ENCODE peak calls at places on chromosomes 2 and 18, in five cellular contexts. M is IMR-90, H is K562, C is HepG2, O is GM12878. F is an unnamed sample.

GRCh38 chr2:170715062-170715931 is at the start of gene SP5:
- DNase-seq in M (peak), H (peak), C (peak), O (no peak), F (peak)

GRCh38 chr18:12254137-12254819 is at the start of gene CIDEA:
- DNase-seq in M (no peak), H (peak), C (no peak), O (no peak), F (no peak)

GRCh38 chr18:63553117-63553516 is 10.9 kb downstream of the SERPINB12 start:
- DNase-seq in M (peak), H (no peak), C (no peak), O (no peak), F (peak)

GRCh38 chr2:152304845-152305244 is 30.1 kb upstream of the FMNL2 start:
- DNase-seq in M (no peak), H (no peak), C (no peak), O (no peak), F (no peak)

GRCh38 chr2:135745545-135745944 is 3.9 kb downstream of the UBXN4 start:
- DNase-seq in M (peak), H (no peak), C (no peak), O (no peak), F (no peak)

GRCh38 chr2:238339395-238339780 is 19.1 kb downstream of the TRAF3IP1 start:
- DNase-seq in M (no peak), H (no peak), C (no peak), O (no peak), F (no peak)

GRCh38 chr2:213187833-213188532 is 36.6 kb upstream of the IKZF2 start:
- DNase-seq in M (peak), H (no peak), C (peak), O (no peak), F (peak)

GRCh38 chr2:101300164-101300563 is 8.3 kb downstream of the RNF149 start:
- DNase-seq in M (no peak), H (no peak), C (no peak), O (no peak), F (no peak)

GRCh38 chr2:147888665-147889064 is 43.8 kb downstream of the ACVR2A start:
- DNase-seq in M (no peak), H (no peak), C (no peak), O (peak), F (no peak)

GRCh38 chr18:75141734-75142133 is 67.2 kb downstream of the PTGR3 start:
- DNase-seq in M (no peak), H (no peak), C (no peak), O (no peak), F (no peak)

GRCh38 chr2:231364961-231365810 is 30.3 kb upstream of the B3GNT7 start:
- DNase-seq in M (peak), H (peak), C (peak), O (no peak), F (peak)

GRCh38 chr18:31275722-31276463 is 42.1 kb upstream of the DSG1 start:
- DNase-seq in M (no peak), H (no peak), C (no peak), O (no peak), F (peak)

GRCh38 chr2:224221455-224221913 is 180.4 kb downstream of the FAM124B start:
- DNase-seq in M (peak), H (no peak), C (no peak), O (no peak), F (peak)

GRCh38 chr2:202566286-202566685 is 68.5 kb upstream of the FAM117B start:
- DNase-seq in M (no peak), H (no peak), C (no peak), O (no peak), F (no peak)

GRCh38 chr2:17646096-17646554 is 105.6 kb downstream of the VSNL1 start:
- DNase-seq in M (peak), H (peak), C (peak), O (peak), F (peak)

GRCh38 chr2:62158444-62159121 is 37.3 kb upstream of the B3GNT2 start:
- DNase-seq in M (no peak), H (no peak), C (no peak), O (no peak), F (no peak)

GRCh38 chr2:26521054-26521912 is 43.4 kb upstream of the OTOF start:
- DNase-seq in M (no peak), H (peak), C (peak), O (no peak), F (peak)

DNA sequence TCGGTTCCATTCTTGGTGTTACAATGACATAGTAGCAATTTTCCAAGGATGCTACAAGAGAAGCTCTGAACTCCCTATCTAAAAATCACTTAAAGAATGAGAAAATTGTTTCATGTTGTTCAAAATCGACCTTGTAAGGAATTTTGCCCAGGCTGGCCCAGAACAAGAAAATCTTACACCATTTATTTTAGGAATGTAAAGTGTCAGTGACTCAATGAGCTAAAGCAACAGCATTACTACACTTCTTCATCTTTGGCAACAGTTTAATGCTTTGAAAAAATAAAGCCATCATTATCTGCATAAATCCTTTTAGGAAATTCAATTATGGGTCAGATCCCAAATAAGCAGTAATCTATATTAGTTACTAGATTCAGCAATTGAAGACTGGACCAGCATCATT is 38.6 kb downstream of the SLC25A12 start:
- DNase-seq in M (peak), H (no peak), C (no peak), O (no peak), F (no peak)
- TF ChIP-seq RFX5 in M (no peak), H (no peak), C (no peak), O (no peak), F (no peak)

GRCh38 chr2:186687774-186688173 is 6.1 kb upstream of the FAM171B start:
- DNase-seq in M (peak), H (no peak), C (no peak), O (no peak), F (no peak)
- TF ChIP-seq RFX5 in M (no peak), H (no peak), C (no peak), O (no peak), F (no peak)

GRCh38 chr2:113822087-113822805 is 65.8 kb upstream of the SLC35F5 start:
- DNase-seq in M (peak), H (no peak), C (no peak), O (no peak), F (no peak)

GRCh38 chr2:113823729-113824595 is 65.9 kb upstream of the ACTR3 start:
- DNase-seq in M (no peak), H (no peak), C (no peak), O (no peak), F (no peak)

GRCh38 chr2:113818382-113818951 is 62.0 kb upstream of the SLC35F5 start:
- DNase-seq in M (peak), H (peak), C (peak), O (no peak), F (peak)
- TF ChIP-seq RFX5 in M (no peak), H (no peak), C (no peak), O (no peak), F (no peak)

GRCh38 chr2:109059474-109060165 is 69.4 kb upstream of the SH3RF3 start:
- DNase-seq in M (no peak), H (no peak), C (no peak), O (no peak), F (no peak)

GRCh38 chr2:109060496-109060895 is 68.5 kb upstream of the SH3RF3 start:
- DNase-seq in M (no peak), H (no peak), C (no peak), O (no peak), F (no peak)

GRCh38 chr2:109063326-109063670 is 65.7 kb upstream of the SH3RF3 start:
- DNase-seq in M (no peak), H (no peak), C (no peak), O (no peak), F (no peak)

GRCh38 chr2:109062558-109063325 is 66.3 kb upstream of the SH3RF3 start:
- DNase-seq in M (no peak), H (no peak), C (no peak), O (no peak), F (no peak)

GRCh38 chr2:109061736-109062557 is 67.1 kb upstream of the SH3RF3 start:
- DNase-seq in M (no peak), H (no peak), C (no peak), O (no peak), F (no peak)
- TF ChIP-seq RFX5 in M (no peak), H (no peak), C (no peak), O (no peak), F (no peak)

GRCh38 chr2:45763797-45764196 is 112.3 kb downstream of the PRKCE start:
- DNase-seq in M (no peak), H (no peak), C (no peak), O (no peak), F (no peak)

GRCh38 chr2:45765847-45766254 is 114.4 kb downstream of the PRKCE start:
- DNase-seq in M (peak), H (no peak), C (no peak), O (no peak), F (no peak)

GRCh38 chr2:45761660-45762059 is 110.2 kb downstream of the PRKCE start:
- DNase-seq in M (no peak), H (no peak), C (no peak), O (no peak), F (no peak)

GRCh38 chr2:45763256-45763655 is 111.8 kb downstream of the PRKCE start:
- DNase-seq in M (peak), H (no peak), C (no peak), O (no peak), F (no peak)

DNA sequence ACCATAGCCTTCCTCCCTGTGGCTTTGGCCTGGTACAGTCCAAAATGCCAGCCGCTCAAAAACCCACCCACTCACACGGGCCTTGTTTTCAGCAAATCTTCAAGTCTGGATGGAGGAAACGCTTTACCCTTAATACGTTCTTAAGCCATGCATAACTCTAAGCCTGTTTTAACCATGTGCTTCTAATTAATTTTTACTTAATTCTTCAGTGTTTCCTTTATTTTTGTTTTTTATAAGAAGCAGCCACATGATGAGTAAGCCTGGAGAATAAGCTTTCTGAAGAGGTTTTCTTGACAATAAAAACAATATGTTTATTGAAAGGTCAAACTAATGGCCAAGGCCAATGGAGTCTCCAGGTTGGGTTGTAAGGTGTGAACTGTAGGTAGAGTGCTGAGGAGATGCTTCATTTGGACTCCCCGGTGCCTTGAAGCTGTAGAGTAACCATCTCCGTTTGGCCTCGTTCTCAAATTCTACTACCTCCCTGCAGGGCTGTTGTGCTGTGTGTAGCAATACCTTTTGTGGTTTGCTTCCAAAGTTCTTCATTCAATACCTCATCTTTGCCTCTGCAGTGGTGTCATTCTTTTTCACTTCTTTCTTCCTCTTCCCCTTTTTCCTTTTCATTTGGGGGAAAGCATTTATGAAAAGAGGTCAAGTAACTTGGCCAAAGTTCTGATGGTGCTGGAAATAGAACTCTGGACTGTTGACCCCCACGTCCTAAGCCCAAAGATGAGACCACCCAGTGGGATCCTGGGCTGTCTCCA is 113.7 kb downstream of the PRKCE start:
- DNase-seq in M (no peak), H (no peak), C (no peak), O (no peak), F (no peak)
- TF ChIP-seq RFX5 in M (no peak), H (no peak), C (no peak), O (no peak), F (no peak)

GRCh38 chr2:96167407-96168013 is 22.3 kb upstream of the DUSP2 start:
- DNase-seq in M (no peak), H (no peak), C (no peak), O (no peak), F (no peak)

GRCh38 chr2:96161785-96162367 is 16.6 kb upstream of the DUSP2 start:
- DNase-seq in M (no peak), H (no peak), C (no peak), O (peak), F (no peak)

GRCh38 chr2:96163415-96163767 is 18.2 kb upstream of the DUSP2 start:
- DNase-seq in M (no peak), H (no peak), C (no peak), O (no peak), F (no peak)

GRCh38 chr2:96164459-96165184 is 19.4 kb upstream of the DUSP2 start:
- DNase-seq in M (no peak), H (no peak), C (no peak), O (peak), F (no peak)

GRCh38 chr2:96163768-96164429 is 18.7 kb upstream of the DUSP2 start:
- DNase-seq in M (no peak), H (no peak), C (no peak), O (peak), F (no peak)
- TF ChIP-seq RFX5 in M (no peak), H (no peak), C (no peak), O (peak), F (no peak)

DNA sequence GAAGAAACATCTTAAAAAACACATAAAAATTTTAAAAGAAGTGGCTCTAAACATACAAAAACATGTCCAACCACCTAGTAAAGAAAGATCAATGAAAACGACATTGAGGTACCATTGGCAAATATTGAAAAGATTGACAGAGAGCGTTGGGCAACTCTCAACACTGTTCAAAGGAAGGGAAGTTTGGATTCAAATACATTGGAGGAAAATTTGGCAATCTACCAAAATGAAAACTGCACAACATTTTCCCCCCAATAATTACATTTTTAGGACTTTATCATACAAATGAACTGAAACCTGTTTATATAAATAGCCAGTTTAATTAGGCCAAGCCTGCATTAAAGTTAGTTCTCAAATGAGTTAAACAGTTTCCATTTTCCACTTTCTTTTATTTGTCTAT is 758.9 kb downstream of the NRXN1 start:
- DNase-seq in M (no peak), H (no peak), C (no peak), O (no peak), F (no peak)
- TF ChIP-seq RFX5 in M (no peak), H (no peak), C (no peak), O (no peak), F (no peak)

GRCh38 chr2:174350593-174351181 is 15.9 kb downstream of the SP9 start:
- DNase-seq in M (no peak), H (no peak), C (no peak), O (no peak), F (no peak)

GRCh38 chr2:174350018-174350417 is 15.3 kb downstream of the SP9 start:
- DNase-seq in M (peak), H (no peak), C (no peak), O (no peak), F (no peak)

GRCh38 chr2:174356347-174356746 is 21.6 kb downstream of the SP9 start:
- DNase-seq in M (no peak), H (no peak), C (no peak), O (no peak), F (no peak)

GRCh38 chr2:174353004-174353403 is 18.2 kb downstream of the SP9 start:
- DNase-seq in M (no peak), H (no peak), C (no peak), O (no peak), F (no peak)
- TF ChIP-seq RFX5 in M (no peak), H (no peak), C (no peak), O (no peak), F (no peak)

GRCh38 chr2:21748501-21748900 is 624.7 kb downstream of the TDRD15 start:
- DNase-seq in M (peak), H (no peak), C (no peak), O (no peak), F (no peak)
- TF ChIP-seq RFX5 in M (no peak), H (no peak), C (no peak), O (no peak), F (no peak)

DNA sequence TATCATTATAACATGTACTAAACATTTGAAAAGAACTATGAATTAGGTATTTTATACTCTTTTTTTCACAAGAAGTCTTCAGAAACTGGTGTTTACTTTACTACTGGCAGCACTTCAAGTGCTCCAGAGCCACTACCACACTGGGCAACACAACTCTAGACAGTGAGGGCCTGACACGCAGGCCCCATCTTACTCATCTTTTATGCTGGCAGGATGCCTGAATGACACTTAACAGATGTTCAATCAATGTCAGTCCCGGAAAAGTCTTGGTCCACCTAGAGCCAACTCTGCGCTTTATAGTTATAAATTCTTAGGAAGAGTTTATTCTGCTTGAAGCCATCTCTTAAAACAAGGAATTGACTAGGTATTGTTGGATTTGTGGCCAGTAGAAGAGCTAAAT is 8.7 kb upstream of the WIPF1 start:
- DNase-seq in M (peak), H (no peak), C (no peak), O (no peak), F (peak)
- TF ChIP-seq RFX5 in M (no peak), H (no peak), C (no peak), O (no peak), F (no peak)

F was measured in A549.